ENCODE peak calls at places on chromosomes 11 and 22, in seven cellular contexts. P is anterior cingulate cortex; N is brain microvascular endothelial cell; C is adrenal gland; J is BJ; O is bronchial epithelial cell; V is stimulated activated CD4-positive, alpha-beta T cell treated with anti-CD3 and anti-CD28 coated beads, TNF-alpha, amount 100 ng/mL, for 1 hour. E is an unnamed sample.

GRCh38 chr22:41217553-41218157 is 12.5 kb downstream of the L3MBTL2 start:
- DNase-seq in P (no peak), N (peak; percentile 38), C (peak; percentile 84), J (peak; percentile 62), O (peak; percentile 97), V (no peak), E (no peak)

GRCh38 chr11:76557466-76557865 is 112.6 kb downstream of the EMSY start:
- DNase-seq in P (no peak), N (no peak), C (no peak), J (no peak), O (no peak), V (no peak), E (no peak)

GRCh38 chr11:128957204-128957482 is 14.5 kb upstream of the TP53AIP1 start:
- DNase-seq in P (no peak), N (no peak), C (peak; percentile 49), J (no peak), O (no peak), V (no peak), E (no peak)

GRCh38 chr22:22422629-22423112 is 85.9 kb downstream of the ZNF280B start:
- DNase-seq in P (peak; percentile 14), N (peak; percentile 69), C (peak; percentile 90), J (no peak), O (peak; percentile 46), V (peak; percentile 5), E (peak; percentile 59)

GRCh38 chr11:75563978-75564552 is 2.0 kb downstream of the SERPINH1 start:
- DNase-seq in P (no peak), N (peak; percentile 87), C (peak; percentile 84), J (no peak), O (no peak), V (no peak), E (no peak)

GRCh38 chr11:2804701-2805387 is 80.7 kb downstream of the CDKN1C start:
- DNase-seq in P (no peak), N (no peak), C (peak; percentile 63), J (no peak), O (no peak), V (no peak), E (no peak)

GRCh38 chr22:44400763-44401060 is 88.0 kb upstream of the SHISAL1 start:
- DNase-seq in P (no peak), N (no peak), C (no peak), J (no peak), O (no peak), V (no peak), E (no peak)

GRCh38 chr11:122287401-122287800 is 171.4 kb upstream of the BLID start:
- DNase-seq in P (no peak), N (no peak), C (no peak), J (no peak), O (no peak), V (no peak), E (no peak)

GRCh38 chr11:62669420-62670161 is 1.9 kb upstream of the UQCC3 start:
- DNase-seq in P (no peak), N (no peak), C (peak; percentile 90), J (no peak), O (no peak), V (no peak), E (no peak)

GRCh38 chr11:119618208-119618909 is 110.6 kb downstream of the NECTIN1 start:
- DNase-seq in P (peak; percentile 34), N (no peak), C (peak; percentile 73), J (no peak), O (no peak), V (no peak), E (no peak)

GRCh38 chr11:92329644-92330043 is 105.0 kb downstream of the FAT3 start:
- DNase-seq in P (no peak), N (peak; percentile 20), C (no peak), J (no peak), O (peak; percentile 82), V (no peak), E (no peak)

GRCh38 chr11:70120674-70121073 is 42.6 kb downstream of the ANO1 start:
- DNase-seq in P (no peak), N (no peak), C (no peak), J (no peak), O (no peak), V (no peak), E (no peak)

GRCh38 chr11:122069946-122070345 is 46.1 kb downstream of the BLID start:
- DNase-seq in P (peak; percentile 40), N (peak; percentile 96), C (peak; percentile 93), J (no peak), O (peak; percentile 43), V (no peak), E (peak; percentile 3)

GRCh38 chr11:72144807-72145565 is 9.5 kb downstream of the FOLR3 start:
- DNase-seq in P (no peak), N (peak; percentile 26), C (no peak), J (peak; percentile 88), O (peak; percentile 89), V (no peak), E (no peak)

GRCh38 chr11:116787786-116788486 is at the start of gene ZPR1:
- DNase-seq in P (peak; percentile 84), N (peak; percentile 65), C (peak; percentile 89), J (peak; percentile 18), O (peak; percentile 48), V (peak; percentile 65), E (peak; percentile 85)

GRCh38 chr11:12160231-12160630 is 49.8 kb downstream of the MICAL2 start:
- DNase-seq in P (no peak), N (no peak), C (no peak), J (no peak), O (no peak), V (no peak), E (no peak)

GRCh38 chr11:43992834-43993637 is 50.6 kb downstream of the C11orf96 start:
- DNase-seq in P (peak; percentile 48), N (no peak), C (peak; percentile 72), J (no peak), O (no peak), V (no peak), E (no peak)

GRCh38 chr11:48165426-48165825 is 51.2 kb upstream of the OR4B1 start:
- DNase-seq in P (no peak), N (no peak), C (no peak), J (no peak), O (no peak), V (no peak), E (no peak)

GRCh38 chr11:129608711-129609110 is 206.9 kb upstream of the TMEM45B start:
- DNase-seq in P (no peak), N (no peak), C (no peak), J (no peak), O (peak; percentile 84), V (no peak), E (no peak)

GRCh38 chr11:8283510-8284272 is 20.0 kb upstream of the LMO1 start:
- DNase-seq in P (no peak), N (no peak), C (peak; percentile 51), J (no peak), O (no peak), V (no peak), E (no peak)

GRCh38 chr11:47412152-47412746 is 3.9 kb downstream of the SLC39A13 start:
- DNase-seq in P (peak; percentile 32), N (no peak), C (peak; percentile 74), J (no peak), O (no peak), V (no peak), E (peak; percentile 47)

GRCh38 chr11:46675288-46675851 is 25.0 kb downstream of the ARHGAP1 start:
- DNase-seq in P (peak; percentile 67), N (no peak), C (peak; percentile 86), J (peak; percentile 26), O (peak; percentile 72), V (no peak), E (no peak)

GRCh38 chr11:73971175-73971719 is 11.4 kb downstream of the UCP2 start:
- DNase-seq in P (no peak), N (no peak), C (no peak), J (no peak), O (no peak), V (no peak), E (peak; percentile 39)

GRCh38 chr11:124753207-124753606 is 1.2 kb upstream of the VSIG2 start:
- DNase-seq in P (no peak), N (no peak), C (no peak), J (no peak), O (no peak), V (no peak), E (no peak)

GRCh38 chr22:46504586-46504985 is 32.8 kb downstream of the CELSR1 start:
- DNase-seq in P (no peak), N (no peak), C (no peak), J (no peak), O (no peak), V (no peak), E (no peak)

GRCh38 chr11:35418847-35419712 is at the start of gene SLC1A2:
- DNase-seq in P (peak; percentile 80), N (no peak), C (no peak), J (no peak), O (no peak), V (no peak), E (peak; percentile 66)

GRCh38 chr11:96875772-96876171 is 486.0 kb downstream of the JRKL start:
- DNase-seq in P (no peak), N (no peak), C (no peak), J (no peak), O (no peak), V (no peak), E (no peak)

GRCh38 chr22:17077255-17077654 is 7.5 kb upstream of the IL17RA start:
- DNase-seq in P (no peak), N (peak; percentile 48), C (no peak), J (peak; percentile 58), O (peak; percentile 41), V (no peak), E (no peak)

E was measured in cerebellar cortex.